ENCODE peak calls at places on chromosomes 6 and 20, in eight cellular contexts. S is activated CD8-positive, alpha-beta memory T cell treated with anti-CD3 and anti-CD28 coated beads for 1 hour; L is RWPE1; Q is activated T-cell treated with anti-CD3 and anti-CD28 coated beads, Interleukin-2, amount 50 U/mL, for 24 hours; B is fibroblast of mammary gland; X is GM03348; D is AML-193; U is KBM-7. V is an unnamed sample.

GRCh38 chr6:149140137-149140909 is 177.2 kb upstream of the TAB2 start:
- DNase-seq in S (no peak), L (no peak), Q (peak; percentile 61), B (no peak), X (no peak), D (no peak), U (peak; percentile 59), V (no peak)

GRCh38 chr6:7502743-7503142 is 38.7 kb upstream of the DSP start:
- DNase-seq in S (no peak), L (no peak), Q (no peak), B (no peak), X (no peak), D (no peak), U (no peak), V (no peak)

GRCh38 chr20:43727980-43728590 is 1.3 kb upstream of the GTSF1L start:
- DNase-seq in S (no peak), L (no peak), Q (no peak), B (no peak), X (no peak), D (no peak), U (no peak), V (no peak)

GRCh38 chr6:76876922-76877553 is 586.3 kb downstream of the HTR1B start:
- DNase-seq in S (no peak), L (peak; percentile 66), Q (no peak), B (peak; percentile 35), X (no peak), D (peak; percentile 22), U (peak; percentile 39), V (no peak)

GRCh38 chr20:44633187-44633851 is 18.2 kb downstream of the ADA start:
- DNase-seq in S (no peak), L (no peak), Q (no peak), B (no peak), X (no peak), D (no peak), U (no peak), V (no peak)

GRCh38 chr6:169838291-169839028 is 87.0 kb downstream of the ERMARD start:
- DNase-seq in S (no peak), L (no peak), Q (no peak), B (no peak), X (no peak), D (no peak), U (no peak), V (no peak)

GRCh38 chr6:37920667-37921066 is 101.1 kb downstream of the ZFAND3 start:
- DNase-seq in S (no peak), L (no peak), Q (no peak), B (no peak), X (no peak), D (no peak), U (no peak), V (no peak)

GRCh38 chr6:79518850-79519249 is 18.4 kb downstream of the LCA5 start:
- DNase-seq in S (no peak), L (no peak), Q (no peak), B (no peak), X (no peak), D (no peak), U (no peak), V (no peak)

GRCh38 chr6:75213732-75214131 is 7.9 kb upstream of the COL12A1 start:
- DNase-seq in S (no peak), L (no peak), Q (no peak), B (no peak), X (no peak), D (no peak), U (no peak), V (no peak)

GRCh38 chr6:69812746-69813427 is 16.1 kb upstream of the LMBRD1 start:
- DNase-seq in S (no peak), L (no peak), Q (no peak), B (no peak), X (no peak), D (no peak), U (no peak), V (no peak)

GRCh38 chr6:90715093-90715655 is 128.3 kb upstream of the MAP3K7 start:
- DNase-seq in S (no peak), L (no peak), Q (no peak), B (no peak), X (no peak), D (no peak), U (no peak), V (no peak)

GRCh38 chr6:5671604-5672559 is 334.8 kb downstream of the NRN1 start:
- DNase-seq in S (no peak), L (no peak), Q (no peak), B (peak; percentile 58), X (peak; percentile 63), D (no peak), U (no peak), V (peak; percentile 50)

GRCh38 chr6:104284872-104285271 is 574.8 kb downstream of the HACE1 start:
- DNase-seq in S (no peak), L (no peak), Q (no peak), B (no peak), X (no peak), D (no peak), U (no peak), V (no peak)

GRCh38 chr6:33745558-33745957 is 1.1 kb downstream of the IP6K3 start:
- DNase-seq in S (no peak), L (no peak), Q (no peak), B (peak; percentile 12), X (no peak), D (no peak), U (no peak), V (no peak)

GRCh38 chr6:72287801-72288200 is 334.1 kb upstream of the KCNQ5 start:
- DNase-seq in S (no peak), L (no peak), Q (no peak), B (peak; percentile 39), X (no peak), D (no peak), U (no peak), V (no peak)

V was measured in MV-4-11.